ENCODE peak calls at places on chromosome 6, in ten cellular contexts. One of them, this sample, is unnamed.

GRCh38 chr6:169780571-169781091 is 29.2 kb downstream of the ERMARD start:
- DNase-seq in endodermal cell: no peak
- DNase-seq in foreskin fibroblast: no peak
- DNase-seq in GM23248: no peak
- DNase-seq in NT2/D1: no peak
- DNase-seq in fibroblast of mammary gland: no peak
- DNase-seq in CD8-positive, alpha-beta T cell: no peak
- DNase-seq in mucosa of descending colon: no peak
- DNase-seq in GM23338: no peak
- DNase-seq in GM12864: no peak
- DNase-seq in this sample: no peak

GRCh38 chr6:45532626-45533258 is 155.0 kb upstream of the SUPT3H start:
- DNase-seq in mucosa of descending colon: no peak
- DNase-seq in endodermal cell: no peak
- DNase-seq in foreskin fibroblast: no peak
- DNase-seq in CD8-positive, alpha-beta T cell: no peak
- DNase-seq in NT2/D1: no peak
- DNase-seq in fibroblast of mammary gland: peak
- DNase-seq in GM23338: no peak
- DNase-seq in GM23248: peak
- DNase-seq in GM12864: no peak
- DNase-seq in this sample: no peak

GRCh38 chr6:42199106-42199981 is 4.6 kb upstream of the GUCA1B start:
- DNase-seq in CD8-positive, alpha-beta T cell: no peak
- DNase-seq in foreskin fibroblast: peak
- DNase-seq in NT2/D1: no peak
- DNase-seq in GM23248: peak
- DNase-seq in mucosa of descending colon: no peak
- DNase-seq in GM23338: no peak
- DNase-seq in endodermal cell: no peak
- DNase-seq in fibroblast of mammary gland: peak
- DNase-seq in GM12864: no peak
- DNase-seq in this sample: no peak

GRCh38 chr6:136288566-136289326 is 900 bp downstream of the BCLAF1 start:
- DNase-seq in GM23248: peak
- DNase-seq in CD8-positive, alpha-beta T cell: peak
- DNase-seq in NT2/D1: no peak
- DNase-seq in foreskin fibroblast: peak
- DNase-seq in GM12864: peak
- DNase-seq in mucosa of descending colon: peak
- DNase-seq in fibroblast of mammary gland: peak
- DNase-seq in GM23338: peak
- DNase-seq in endodermal cell: peak
- DNase-seq in this sample: peak

GRCh38 chr6:144602523-144603180 is 317.5 kb downstream of the UTRN start:
- DNase-seq in fibroblast of mammary gland: no peak
- DNase-seq in CD8-positive, alpha-beta T cell: no peak
- DNase-seq in mucosa of descending colon: no peak
- DNase-seq in NT2/D1: no peak
- DNase-seq in GM12864: no peak
- DNase-seq in GM23338: no peak
- DNase-seq in endodermal cell: no peak
- DNase-seq in foreskin fibroblast: no peak
- DNase-seq in GM23248: no peak
- DNase-seq in this sample: no peak

GRCh38 chr6:79377830-79378460 is 143.5 kb upstream of the HMGN3 start:
- DNase-seq in CD8-positive, alpha-beta T cell: no peak
- DNase-seq in endodermal cell: no peak
- DNase-seq in mucosa of descending colon: no peak
- DNase-seq in GM23248: no peak
- DNase-seq in GM12864: no peak
- DNase-seq in foreskin fibroblast: peak
- DNase-seq in fibroblast of mammary gland: peak
- DNase-seq in NT2/D1: no peak
- DNase-seq in GM23338: peak
- DNase-seq in this sample: no peak

GRCh38 chr6:24838994-24839393 is 40.3 kb upstream of the ARMH2 start:
- DNase-seq in GM23248: no peak
- DNase-seq in fibroblast of mammary gland: no peak
- DNase-seq in endodermal cell: no peak
- DNase-seq in foreskin fibroblast: no peak
- DNase-seq in NT2/D1: no peak
- DNase-seq in CD8-positive, alpha-beta T cell: no peak
- DNase-seq in mucosa of descending colon: no peak
- DNase-seq in GM12864: no peak
- DNase-seq in GM23338: no peak
- DNase-seq in this sample: no peak

GRCh38 chr6:88371480-88371879 is 205.3 kb upstream of the CNR1 start:
- DNase-seq in NT2/D1: no peak
- DNase-seq in foreskin fibroblast: no peak
- DNase-seq in mucosa of descending colon: no peak
- DNase-seq in GM23338: no peak
- DNase-seq in endodermal cell: no peak
- DNase-seq in GM12864: no peak
- DNase-seq in CD8-positive, alpha-beta T cell: no peak
- DNase-seq in GM23248: no peak
- DNase-seq in fibroblast of mammary gland: no peak
- DNase-seq in this sample: no peak

GRCh38 chr6:139028658-139029469 is at the start of gene ABRACL:
- DNase-seq in GM12864: peak
- DNase-seq in endodermal cell: peak
- DNase-seq in NT2/D1: no peak
- DNase-seq in fibroblast of mammary gland: peak
- DNase-seq in mucosa of descending colon: peak
- DNase-seq in GM23338: peak
- DNase-seq in CD8-positive, alpha-beta T cell: peak
- DNase-seq in GM23248: peak
- DNase-seq in foreskin fibroblast: peak
- DNase-seq in this sample: no peak

GRCh38 chr6:166618866-166619761 is 7.9 kb downstream of the RPS6KA2 start:
- DNase-seq in GM12864: no peak
- DNase-seq in fibroblast of mammary gland: peak
- DNase-seq in endodermal cell: peak
- DNase-seq in GM23248: peak
- DNase-seq in GM23338: no peak
- DNase-seq in mucosa of descending colon: no peak
- DNase-seq in CD8-positive, alpha-beta T cell: no peak
- DNase-seq in foreskin fibroblast: no peak
- DNase-seq in NT2/D1: no peak
- DNase-seq in this sample: peak

GRCh38 chr6:169803291-169803811 is 51.9 kb downstream of the ERMARD start:
- DNase-seq in endodermal cell: no peak
- DNase-seq in fibroblast of mammary gland: no peak
- DNase-seq in mucosa of descending colon: no peak
- DNase-seq in GM23248: no peak
- DNase-seq in NT2/D1: no peak
- DNase-seq in CD8-positive, alpha-beta T cell: no peak
- DNase-seq in foreskin fibroblast: no peak
- DNase-seq in GM23338: no peak
- DNase-seq in GM12864: no peak
- DNase-seq in this sample: no peak

GRCh38 chr6:235763-236360 is 56.4 kb upstream of the DUSP22 start:
- DNase-seq in mucosa of descending colon: no peak
- DNase-seq in GM23248: peak
- DNase-seq in fibroblast of mammary gland: peak
- DNase-seq in endodermal cell: peak
- DNase-seq in GM12864: no peak
- DNase-seq in NT2/D1: no peak
- DNase-seq in GM23338: peak
- DNase-seq in foreskin fibroblast: no peak
- DNase-seq in CD8-positive, alpha-beta T cell: no peak
- DNase-seq in this sample: peak

GRCh38 chr6:41914343-41914742 is 6.6 kb downstream of the MED20 start:
- DNase-seq in fibroblast of mammary gland: no peak
- DNase-seq in CD8-positive, alpha-beta T cell: no peak
- DNase-seq in GM23338: no peak
- DNase-seq in GM12864: no peak
- DNase-seq in GM23248: no peak
- DNase-seq in mucosa of descending colon: no peak
- DNase-seq in foreskin fibroblast: no peak
- DNase-seq in endodermal cell: no peak
- DNase-seq in NT2/D1: no peak
- DNase-seq in this sample: no peak

GRCh38 chr6:80254716-80255115 is 148.2 kb downstream of the BCKDHB start:
- DNase-seq in mucosa of descending colon: no peak
- DNase-seq in GM23248: no peak
- DNase-seq in GM12864: no peak
- DNase-seq in GM23338: no peak
- DNase-seq in NT2/D1: no peak
- DNase-seq in CD8-positive, alpha-beta T cell: no peak
- DNase-seq in fibroblast of mammary gland: no peak
- DNase-seq in endodermal cell: no peak
- DNase-seq in foreskin fibroblast: no peak
- DNase-seq in this sample: no peak

GRCh38 chr6:135328136-135328535 is 147.0 kb downstream of the MYB start:
- DNase-seq in foreskin fibroblast: no peak
- DNase-seq in GM23338: no peak
- DNase-seq in endodermal cell: no peak
- DNase-seq in GM23248: no peak
- DNase-seq in NT2/D1: no peak
- DNase-seq in fibroblast of mammary gland: no peak
- DNase-seq in GM12864: no peak
- DNase-seq in mucosa of descending colon: no peak
- DNase-seq in CD8-positive, alpha-beta T cell: no peak
- DNase-seq in this sample: no peak

GRCh38 chr6:142902636-142903053 is 42.3 kb downstream of the HIVEP2 start:
- DNase-seq in mucosa of descending colon: peak
- DNase-seq in NT2/D1: no peak
- DNase-seq in foreskin fibroblast: peak
- DNase-seq in endodermal cell: no peak
- DNase-seq in GM12864: no peak
- DNase-seq in GM23248: peak
- DNase-seq in GM23338: no peak
- DNase-seq in CD8-positive, alpha-beta T cell: peak
- DNase-seq in fibroblast of mammary gland: peak
- DNase-seq in this sample: peak
- H3K4me3 ChIP-seq in mucosa of descending colon: no peak
- H3K4me3 ChIP-seq in NT2/D1: no peak
- H3K4me3 ChIP-seq in foreskin fibroblast: peak
- H3K4me3 ChIP-seq in endodermal cell: no peak
- H3K4me3 ChIP-seq in GM12864: no peak
- H3K4me3 ChIP-seq in GM23248: peak
- H3K4me3 ChIP-seq in GM23338: no peak
- H3K4me3 ChIP-seq in CD8-positive, alpha-beta T cell: peak
- H3K4me3 ChIP-seq in fibroblast of mammary gland: no peak
- H3K4me3 ChIP-seq in this sample: peak

DNA sequence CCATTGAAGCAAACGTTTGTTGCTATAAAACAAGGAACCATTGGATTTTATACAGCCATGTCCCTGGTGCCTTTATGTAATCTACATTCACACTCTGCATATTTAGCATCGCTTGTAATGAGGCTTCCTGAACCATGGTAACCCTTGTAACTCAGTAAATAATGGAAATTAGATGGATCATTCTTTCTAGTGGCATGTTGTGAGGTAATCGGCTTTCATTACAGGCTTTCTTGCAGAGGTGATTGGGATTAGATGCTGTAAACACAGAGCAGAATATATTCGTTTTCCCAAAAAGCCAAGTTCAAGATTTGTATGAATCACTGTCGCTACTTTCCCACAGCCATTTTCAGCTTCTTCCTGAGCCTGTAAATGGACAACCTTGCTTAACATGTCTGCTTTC is 36.1 kb downstream of the SMPDL3A start:
- DNase-seq in foreskin fibroblast: no peak
- DNase-seq in mucosa of descending colon: no peak
- DNase-seq in CD8-positive, alpha-beta T cell: no peak
- DNase-seq in GM23248: no peak
- DNase-seq in fibroblast of mammary gland: no peak
- DNase-seq in GM23338: peak
- DNase-seq in endodermal cell: no peak
- DNase-seq in NT2/D1: no peak
- DNase-seq in GM12864: no peak
- DNase-seq in this sample: no peak
- H3K4me3 ChIP-seq in foreskin fibroblast: no peak
- H3K4me3 ChIP-seq in mucosa of descending colon: no peak
- H3K4me3 ChIP-seq in CD8-positive, alpha-beta T cell: no peak
- H3K4me3 ChIP-seq in GM23248: no peak
- H3K4me3 ChIP-seq in fibroblast of mammary gland: no peak
- H3K4me3 ChIP-seq in GM23338: no peak
- H3K4me3 ChIP-seq in endodermal cell: no peak
- H3K4me3 ChIP-seq in NT2/D1: no peak
- H3K4me3 ChIP-seq in GM12864: no peak
- H3K4me3 ChIP-seq in this sample: no peak

GRCh38 chr6:31194271-31194834 is 23.9 kb upstream of the POU5F1 start:
- DNase-seq in mucosa of descending colon: no peak
- DNase-seq in NT2/D1: no peak
- DNase-seq in GM23248: no peak
- DNase-seq in CD8-positive, alpha-beta T cell: no peak
- DNase-seq in GM12864: no peak
- DNase-seq in GM23338: no peak
- DNase-seq in endodermal cell: no peak
- DNase-seq in foreskin fibroblast: no peak
- DNase-seq in fibroblast of mammary gland: no peak
- DNase-seq in this sample: no peak
- H3K4me3 ChIP-seq in mucosa of descending colon: no peak
- H3K4me3 ChIP-seq in NT2/D1: no peak
- H3K4me3 ChIP-seq in GM23248: no peak
- H3K4me3 ChIP-seq in CD8-positive, alpha-beta T cell: no peak
- H3K4me3 ChIP-seq in GM12864: no peak
- H3K4me3 ChIP-seq in GM23338: no peak
- H3K4me3 ChIP-seq in endodermal cell: no peak
- H3K4me3 ChIP-seq in foreskin fibroblast: no peak
- H3K4me3 ChIP-seq in fibroblast of mammary gland: no peak
- H3K4me3 ChIP-seq in this sample: no peak

DNA sequence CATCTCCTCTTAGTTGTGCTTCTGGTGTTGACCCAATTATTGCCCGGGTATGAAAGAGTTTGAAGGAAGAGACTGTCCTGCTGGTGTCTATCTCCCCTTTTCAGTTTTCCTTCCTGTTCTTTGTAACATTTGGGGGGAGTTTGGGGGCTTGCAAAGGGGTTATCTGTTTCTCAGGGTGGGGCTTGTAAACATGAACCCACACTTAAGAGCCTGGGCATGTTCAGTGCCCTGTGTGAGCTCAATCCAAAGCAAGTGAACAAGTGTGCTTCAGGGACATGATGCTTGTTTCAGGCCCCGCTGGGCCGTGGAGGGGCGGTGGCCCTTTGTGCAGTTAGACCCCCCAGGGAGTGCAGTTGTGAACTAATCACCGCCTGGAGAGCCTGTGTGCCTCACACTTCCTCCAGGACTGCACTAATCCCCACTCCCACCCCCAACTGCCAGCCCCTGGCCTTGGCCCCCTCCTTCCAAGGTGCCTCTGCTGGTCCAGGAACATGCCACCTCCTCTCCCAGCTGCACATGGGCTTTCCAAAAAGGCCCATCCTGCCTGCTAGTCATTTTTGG is 58.1 kb downstream of the RREB1 start:
- DNase-seq in GM23248: no peak
- DNase-seq in endodermal cell: peak
- DNase-seq in CD8-positive, alpha-beta T cell: no peak
- DNase-seq in foreskin fibroblast: no peak
- DNase-seq in GM12864: no peak
- DNase-seq in mucosa of descending colon: no peak
- DNase-seq in GM23338: peak
- DNase-seq in fibroblast of mammary gland: no peak
- DNase-seq in NT2/D1: no peak
- DNase-seq in this sample: no peak
- H3K4me3 ChIP-seq in GM23248: no peak
- H3K4me3 ChIP-seq in endodermal cell: peak
- H3K4me3 ChIP-seq in CD8-positive, alpha-beta T cell: no peak
- H3K4me3 ChIP-seq in foreskin fibroblast: no peak
- H3K4me3 ChIP-seq in GM12864: no peak
- H3K4me3 ChIP-seq in mucosa of descending colon: no peak
- H3K4me3 ChIP-seq in GM23338: no peak
- H3K4me3 ChIP-seq in fibroblast of mammary gland: no peak
- H3K4me3 ChIP-seq in NT2/D1: no peak
- H3K4me3 ChIP-seq in this sample: no peak

This sample was measured in skeletal muscle cell.